ENCODE peak calls at places on chromosomes 3 and 15, in six cellular contexts. H, N, W, P, U and E are unnamed samples.

GRCh38 chr3:59820352-59820934 is 770.6 kb upstream of the CFAP20DC start:
- DNase-seq in H (no peak), N (no peak), W (no peak), P (no peak), U (peak; percentile 91), E (no peak)

GRCh38 chr3:114867359-114867758 is 279.7 kb downstream of the ZBTB20 start:
- DNase-seq in H (no peak), N (no peak), W (no peak), P (no peak), U (no peak), E (no peak)

GRCh38 chr15:66714543-66714981 is 12.5 kb downstream of the SMAD6 start:
- DNase-seq in H (no peak), N (no peak), W (no peak), P (no peak), U (no peak), E (no peak)

GRCh38 chr3:46998121-46998851 is 18.8 kb downstream of the NBEAL2 start:
- DNase-seq in H (peak; percentile 88), N (peak; percentile 77), W (no peak), P (peak; percentile 70), U (peak; percentile 71), E (no peak)

GRCh38 chr3:169813757-169814517 is 1.2 kb upstream of the LRRC34 start:
- DNase-seq in H (peak; percentile 65), N (peak; percentile 91), W (no peak), P (peak; percentile 77), U (no peak), E (no peak)

GRCh38 chr3:186035277-186035676 is 73.6 kb downstream of the ETV5 start:
- DNase-seq in H (no peak), N (no peak), W (no peak), P (no peak), U (peak; percentile 11), E (no peak)

GRCh38 chr3:137121704-137122314 is 164.0 kb downstream of the IL20RB start:
- DNase-seq in H (no peak), N (peak; percentile 46), W (peak; percentile 4), P (no peak), U (peak; percentile 52), E (no peak)

GRCh38 chr15:51917493-51917892 is 54.1 kb downstream of the LEO1 start:
- DNase-seq in H (peak; percentile 52), N (peak; percentile 43), W (no peak), P (no peak), U (peak; percentile 75), E (no peak)

GRCh38 chr3:57110797-57111196 is 50.3 kb downstream of the SPATA12 start:
- DNase-seq in H (no peak), N (no peak), W (no peak), P (no peak), U (no peak), E (no peak)

GRCh38 chr3:189967254-189967865 is 153.3 kb downstream of the P3H2 start:
- DNase-seq in H (no peak), N (peak; percentile 51), W (peak; percentile 21), P (peak; percentile 23), U (peak; percentile 85), E (peak; percentile 2)

GRCh38 chr3:146382386-146382785 is 87.0 kb downstream of the PLSCR2 start:
- DNase-seq in H (no peak), N (no peak), W (no peak), P (no peak), U (peak; percentile 61), E (no peak)

GRCh38 chr15:72236381-72237285 is 5.6 kb upstream of the PKM start:
- DNase-seq in H (no peak), N (no peak), W (no peak), P (no peak), U (no peak), E (no peak)

GRCh38 chr3:142445816-142446254 is 2.0 kb downstream of the XRN1 start:
- DNase-seq in H (no peak), N (peak; percentile 3), W (no peak), P (no peak), U (peak; percentile 53), E (no peak)

GRCh38 chr3:194617827-194618226 is 15.4 kb downstream of the TMEM44 start:
- DNase-seq in H (no peak), N (no peak), W (no peak), P (no peak), U (peak; percentile 66), E (no peak)

GRCh38 chr15:100692671-100693070 is 90.3 kb downstream of the ASB7 start:
- DNase-seq in H (no peak), N (no peak), W (no peak), P (no peak), U (no peak), E (no peak)

GRCh38 chr15:88832791-88833190 is 29.6 kb downstream of the ACAN start:
- DNase-seq in H (no peak), N (no peak), W (no peak), P (no peak), U (no peak), E (no peak)

GRCh38 chr15:88833196-88833595 is 30.0 kb downstream of the ACAN start:
- DNase-seq in H (no peak), N (no peak), W (no peak), P (no peak), U (no peak), E (no peak)

GRCh38 chr15:88834211-88834812 is 31.1 kb downstream of the ACAN start:
- DNase-seq in H (no peak), N (peak; percentile 16), W (no peak), P (peak; percentile 10), U (peak; percentile 45), E (peak; percentile 33)

GRCh38 chr15:88835119-88835518 is 31.9 kb downstream of the ACAN start:
- DNase-seq in H (no peak), N (no peak), W (no peak), P (no peak), U (no peak), E (no peak)

DNA sequence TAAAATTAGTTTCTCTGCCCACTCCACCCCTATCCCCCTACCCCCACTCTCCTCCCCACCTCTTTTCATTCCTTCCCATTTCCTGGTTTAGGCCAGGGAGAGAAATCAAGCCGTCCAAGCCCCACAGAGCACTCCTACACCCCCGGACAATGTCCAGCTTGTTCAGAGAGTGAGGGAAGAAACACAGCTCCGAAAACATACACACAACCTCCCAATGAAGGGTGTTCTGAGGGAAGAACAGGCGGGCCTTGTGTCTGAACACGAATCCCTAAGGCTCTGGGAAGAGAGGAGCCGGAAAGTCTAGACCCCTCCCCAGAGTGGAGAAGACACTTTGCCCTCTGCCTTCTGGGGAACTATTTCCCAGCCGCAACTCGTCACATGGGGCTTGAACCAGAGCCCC is 30.5 kb downstream of the ACAN start:
- DNase-seq in H (no peak), N (no peak), W (no peak), P (no peak), U (no peak), E (no peak)
- H3K27ac ChIP-seq in H (no peak overlapping the region), N (no peak overlapping the region), W (no peak overlapping the region), P (no peak overlapping the region), U (peak overlapping the region; percentile 29), E (no peak overlapping the region)

GRCh38 chr3:120559228-120560061 is 36.7 kb upstream of the NDUFB4 start:
- DNase-seq in H (peak; percentile 48), N (no peak), W (peak; percentile 26), P (no peak), U (peak; percentile 97), E (no peak)

GRCh38 chr3:120563356-120564022 is 32.6 kb upstream of the NDUFB4 start:
- DNase-seq in H (peak; percentile 44), N (no peak), W (no peak), P (no peak), U (no peak), E (no peak)

GRCh38 chr3:120560304-120561250 is 35.6 kb upstream of the NDUFB4 start:
- DNase-seq in H (no peak), N (no peak), W (no peak), P (peak; percentile 3), U (peak; percentile 71), E (no peak)

GRCh38 chr3:120558784-120559227 is 37.3 kb upstream of the NDUFB4 start:
- DNase-seq in H (peak; percentile 93), N (peak; percentile 84), W (peak; percentile 76), P (peak; percentile 87), U (peak; percentile 95), E (peak; percentile 14)

DNA sequence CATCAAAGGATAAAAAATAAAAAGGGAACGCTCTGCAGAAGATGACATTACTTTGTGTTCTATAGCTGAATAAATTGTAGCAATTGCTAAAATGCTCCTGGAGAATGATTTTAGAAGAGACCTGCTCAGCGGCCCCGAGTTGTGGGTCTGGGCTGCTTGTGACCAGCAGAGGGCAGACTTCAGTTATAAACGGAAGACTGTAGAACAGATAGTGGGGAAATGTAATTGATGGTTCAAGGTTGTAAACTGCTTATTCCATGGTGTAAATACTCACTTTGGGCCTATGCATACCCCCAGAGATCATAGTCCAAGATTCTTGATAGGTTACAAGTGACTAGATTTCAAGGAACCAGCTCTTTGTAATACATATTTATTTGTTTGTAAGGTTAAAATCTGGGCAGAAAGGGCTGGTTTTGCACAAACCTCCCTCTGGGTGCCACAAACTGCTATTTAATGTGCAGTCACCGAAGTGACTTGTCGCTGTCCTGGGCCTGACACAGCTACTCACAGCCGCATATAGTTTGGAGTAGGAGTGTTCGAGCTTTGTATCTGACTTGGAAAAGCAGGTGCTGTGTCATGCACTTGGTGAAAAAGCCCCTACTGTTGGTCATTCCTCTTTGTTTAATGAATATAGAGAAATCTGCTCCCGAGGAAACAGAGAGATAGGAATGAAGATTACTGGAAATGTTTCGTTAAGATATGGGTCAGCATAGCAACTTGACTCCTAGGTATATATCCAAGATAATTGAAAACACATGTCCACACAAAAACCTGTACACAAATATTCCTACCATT is 34.7 kb upstream of the NDUFB4 start:
- DNase-seq in H (peak; percentile 66), N (peak; percentile 68), W (peak; percentile 46), P (peak; percentile 67), U (peak; percentile 84), E (peak; percentile 67)
- H3K27ac ChIP-seq in H (no peak overlapping the region), N (no peak overlapping the region), W (no peak overlapping the region), P (no peak overlapping the region), U (peak overlapping the region; percentile 22), E (no peak overlapping the region)

GRCh38 chr3:141294300-141294699 is 62.7 kb downstream of the PXYLP1 start:
- DNase-seq in H (no peak), N (no peak), W (no peak), P (no peak), U (no peak), E (no peak)

GRCh38 chr3:141289228-141289772 is 57.7 kb downstream of the PXYLP1 start:
- DNase-seq in H (no peak), N (no peak), W (no peak), P (no peak), U (no peak), E (no peak)

GRCh38 chr3:141294848-141295247 is 63.2 kb downstream of the PXYLP1 start:
- DNase-seq in H (no peak), N (no peak), W (no peak), P (no peak), U (peak; percentile 64), E (no peak)

GRCh38 chr3:141292346-141293058 is 60.9 kb downstream of the PXYLP1 start:
- DNase-seq in H (no peak), N (no peak), W (no peak), P (no peak), U (no peak), E (no peak)

GRCh38 chr3:141291610-141292345 is 60.2 kb downstream of the PXYLP1 start:
- DNase-seq in H (no peak), N (no peak), W (no peak), P (no peak), U (no peak), E (no peak)
- H3K27ac ChIP-seq in H (no peak overlapping the region), N (no peak overlapping the region), W (no peak overlapping the region), P (no peak overlapping the region), U (no peak overlapping the region), E (no peak overlapping the region)

DNA sequence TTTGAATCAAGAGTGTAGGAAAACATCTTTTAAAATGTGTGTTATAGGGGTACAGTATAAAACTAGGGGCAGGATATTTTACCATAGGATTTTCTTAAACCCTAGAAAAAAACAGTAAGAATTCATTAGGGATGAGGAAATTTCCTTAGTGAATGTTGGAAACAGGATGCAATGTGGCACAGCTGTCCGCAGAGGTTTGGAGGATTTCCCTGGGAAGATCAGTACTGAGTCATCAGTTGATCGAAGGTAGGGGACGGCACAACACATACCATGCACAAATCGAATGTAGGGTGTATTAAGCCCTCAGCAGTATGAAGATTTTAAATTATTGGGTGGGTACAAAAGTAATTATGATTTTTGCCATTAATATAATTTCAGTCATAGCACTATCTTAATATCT is 49.9 kb downstream of the FNDC3B start:
- DNase-seq in H (no peak), N (no peak), W (no peak), P (no peak), U (no peak), E (no peak)
- H3K27ac ChIP-seq in H (no peak overlapping the region), N (no peak overlapping the region), W (no peak overlapping the region), P (no peak overlapping the region), U (no peak overlapping the region), E (no peak overlapping the region)